ENCODE peak calls at places on chromosomes 1 and 21, in four cellular contexts. R, A, S and Y are unnamed samples.

GRCh38 chr1:241310451-241310850 is 46.6 kb downstream of the RGS7 start:
- DNase-seq in R (no peak), A (no peak), S (no peak), Y (no peak)

GRCh38 chr1:206606867-206607266 is 5.4 kb downstream of the EIF2D start:
- DNase-seq in R (no peak), A (peak), S (peak), Y (no peak)

GRCh38 chr1:65063025-65063424 is 85.0 kb upstream of the AK4 start:
- DNase-seq in R (no peak), A (no peak), S (no peak), Y (no peak)

GRCh38 chr1:71964188-71964587 is 318.2 kb downstream of the NEGR1 start:
- DNase-seq in R (peak), A (no peak), S (no peak), Y (peak)

GRCh38 chr1:75594327-75594726 is 16.6 kb downstream of the SLC44A5 start:
- DNase-seq in R (no peak), A (no peak), S (no peak), Y (no peak)

GRCh38 chr1:108183301-108183700 is 16.8 kb downstream of the SLC25A24 start:
- DNase-seq in R (no peak), A (no peak), S (no peak), Y (no peak)

GRCh38 chr1:247084771-247085170 is 6.2 kb upstream of the ZNF670 start:
- DNase-seq in R (no peak), A (no peak), S (no peak), Y (no peak)

GRCh38 chr1:35298464-35298863 is 30.0 kb downstream of the ZMYM4 start:
- DNase-seq in R (peak), A (peak), S (peak), Y (no peak)

GRCh38 chr1:213940947-213941346 is 46.8 kb upstream of the PROX1 start:
- DNase-seq in R (no peak), A (no peak), S (no peak), Y (no peak)

GRCh38 chr1:44777969-44778635 is 2.8 kb downstream of the RPS8 start:
- DNase-seq in R (no peak), A (no peak), S (no peak), Y (no peak)

GRCh38 chr1:205543351-205544305 is 39.2 kb downstream of the CDK18 start:
- DNase-seq in R (peak), A (peak), S (peak), Y (peak)

GRCh38 chr1:15064217-15064929 is 89.2 kb upstream of the TMEM51 start:
- DNase-seq in R (no peak), A (no peak), S (no peak), Y (no peak)

GRCh38 chr1:227635596-227635995 is 72.2 kb downstream of the ZNF678 start:
- DNase-seq in R (no peak), A (no peak), S (no peak), Y (no peak)

GRCh38 chr1:40877681-40878080 is 15.5 kb upstream of the CITED4 start:
- DNase-seq in R (no peak), A (no peak), S (peak), Y (no peak)

GRCh38 chr1:155893389-155894142 is 17.6 kb downstream of the RIT1 start:
- DNase-seq in R (no peak), A (no peak), S (no peak), Y (no peak)

GRCh38 chr1:99334991-99335390 is 70.7 kb downstream of the PLPPR4 start:
- DNase-seq in R (no peak), A (no peak), S (no peak), Y (no peak)

GRCh38 chr1:241870290-241870689 is 22.3 kb downstream of the EXO1 start:
- DNase-seq in R (no peak), A (no peak), S (no peak), Y (no peak)

GRCh38 chr1:76955652-76956051 is 88.4 kb downstream of the ST6GALNAC5 start:
- DNase-seq in R (no peak), A (no peak), S (no peak), Y (no peak)

GRCh38 chr21:42818328-42818749 is 61.0 kb downstream of the WDR4 start:
- DNase-seq in R (peak), A (peak), S (peak), Y (no peak)

GRCh38 chr1:145837658-145838057 is 7.8 kb upstream of the NUDT17 start:
- DNase-seq in R (no peak), A (no peak), S (no peak), Y (no peak)

GRCh38 chr1:177975588-177976495 is 6.0 kb upstream of the SEC16B start:
- DNase-seq in R (no peak), A (no peak), S (no peak), Y (no peak)

GRCh38 chr1:11684070-11684469 is 3.1 kb upstream of the MAD2L2 start:
- DNase-seq in R (peak), A (no peak), S (peak), Y (no peak)

GRCh38 chr1:22471078-22471477 is 19.4 kb downstream of the ZBTB40 start:
- DNase-seq in R (no peak), A (peak), S (peak), Y (no peak)

GRCh38 chr1:147539122-147539575 is 2.2 kb upstream of the BCL9 start:
- DNase-seq in R (no peak), A (peak), S (no peak), Y (no peak)

GRCh38 chr1:107135466-107135865 is 5.4 kb upstream of the NTNG1 start:
- DNase-seq in R (peak), A (no peak), S (no peak), Y (no peak)

GRCh38 chr1:6365047-6365446 is 28.5 kb downstream of the ACOT7 start:
- DNase-seq in R (no peak), A (no peak), S (no peak), Y (no peak)

GRCh38 chr1:229336345-229336744 is 6.5 kb downstream of the CCSAP start:
- DNase-seq in R (no peak), A (no peak), S (peak), Y (no peak)

GRCh38 chr1:179825798-179826460 is 51.7 kb downstream of the TOR1AIP2 start:
- DNase-seq in R (no peak), A (no peak), S (no peak), Y (no peak)

GRCh38 chr1:20152599-20152930 is 13.4 kb downstream of the PLA2G2F start:
- DNase-seq in R (no peak), A (no peak), S (no peak), Y (no peak)

GRCh38 chr1:193479187-193479586 is 292.8 kb upstream of the B3GALT2 start:
- DNase-seq in R (no peak), A (no peak), S (no peak), Y (no peak)
- TF ChIP-seq TEAD4 in R (no peak), A (no peak), S (no peak), Y (no peak)

GRCh38 chr1:187001198-187001904 is 172.6 kb downstream of the PLA2G4A start:
- DNase-seq in R (no peak), A (no peak), S (no peak), Y (no peak)
- TF ChIP-seq TEAD4 in R (no peak), A (no peak), S (no peak), Y (no peak)

DNA sequence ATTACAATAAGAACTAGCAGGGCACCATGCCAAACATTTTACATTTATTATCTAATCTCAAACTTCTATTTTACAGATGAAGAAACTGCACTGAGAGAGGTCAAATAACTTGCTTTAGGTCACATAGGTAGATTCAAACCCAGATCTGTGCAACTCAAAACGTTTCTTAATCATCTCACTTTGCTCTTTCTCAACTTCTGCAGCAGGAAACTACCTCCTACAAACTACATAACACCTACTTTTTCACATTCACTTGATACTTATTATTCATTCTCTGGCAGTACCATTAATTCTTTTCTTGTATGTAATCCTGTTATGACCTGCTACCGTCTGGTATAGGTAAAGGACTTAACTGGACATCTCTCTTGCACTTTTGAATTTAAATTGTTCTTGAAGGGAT is 49.9 kb upstream of the BCL10 start:
- DNase-seq in R (no peak), A (no peak), S (no peak), Y (no peak)
- TF ChIP-seq TEAD4 in R (no peak), A (no peak), S (no peak), Y (no peak)

DNA sequence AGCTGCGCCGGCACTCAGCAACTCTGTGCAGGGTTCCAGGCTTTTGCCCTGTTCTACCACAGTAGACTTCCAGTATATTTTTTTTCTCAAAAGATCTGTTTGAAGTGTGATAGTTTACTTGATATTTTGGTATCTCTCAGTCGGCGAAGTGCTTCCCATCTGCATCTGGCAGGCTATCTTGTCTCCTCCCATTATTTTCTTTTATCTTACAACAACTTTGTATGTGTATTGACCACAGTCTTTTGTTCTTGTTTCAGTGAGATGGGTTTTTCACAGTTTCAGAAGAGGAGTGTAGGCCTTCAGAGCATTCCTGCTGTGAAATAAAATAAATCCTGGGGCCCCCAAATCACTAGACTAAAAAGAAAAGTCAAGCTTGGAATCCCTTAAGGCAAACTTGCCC is 292.9 kb downstream of the PTGER3 start:
- DNase-seq in R (no peak), A (no peak), S (no peak), Y (no peak)
- TF ChIP-seq TEAD4 in R (no peak), A (no peak), S (no peak), Y (no peak)

DNA sequence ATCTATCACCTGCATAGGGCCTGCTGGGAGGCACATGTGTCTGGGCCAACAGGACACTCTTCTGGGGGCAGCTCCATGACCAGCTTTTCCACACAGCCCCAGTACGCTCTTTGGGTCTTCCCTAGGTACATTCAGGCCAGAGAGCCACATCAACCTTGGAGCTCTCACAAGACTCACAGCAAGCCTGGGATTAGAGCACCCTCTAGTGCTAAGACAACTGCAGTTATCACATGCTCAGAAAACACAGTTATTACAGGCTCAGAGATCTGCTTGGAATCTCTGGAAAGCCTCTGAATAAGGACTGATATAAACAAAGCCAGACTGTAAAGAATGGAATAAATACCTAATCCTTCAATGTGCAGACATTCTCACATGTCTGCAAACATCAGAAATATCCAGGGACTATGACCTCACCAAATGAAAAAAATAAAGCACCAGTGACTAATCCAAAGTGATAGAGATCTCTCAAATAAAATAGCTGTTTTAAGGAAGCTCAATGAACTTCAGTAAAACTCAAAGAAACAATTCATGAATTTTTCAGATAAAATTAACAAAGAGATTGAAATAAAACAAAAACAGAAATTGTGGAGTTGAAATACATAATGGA is 563.9 kb upstream of the NR5A2 start:
- DNase-seq in R (peak), A (no peak), S (peak), Y (no peak)
- TF ChIP-seq TEAD4 in R (no peak), A (no peak), S (no peak), Y (no peak)